ENCODE peak calls at places on chromosomes 6 and 20, in four cellular contexts. F is GM12878, D is H1, E is IMR-90. X is an unnamed sample.

GRCh38 chr6:2502998-2503674 is 247.6 kb downstream of the MYLK4 start:
- DNase-seq in F (no peak), D (no peak), E (no peak), X (no peak)

GRCh38 chr20:43778375-43778774 is 51.6 kb upstream of the GTSF1L start:
- DNase-seq in F (no peak), D (no peak), E (no peak), X (no peak)

GRCh38 chr6:116220172-116220571 is 33.7 kb downstream of the TSPYL4 start:
- DNase-seq in F (no peak), D (no peak), E (peak), X (no peak)

GRCh38 chr20:5888051-5888450 is 62.3 kb downstream of the TRMT6 start:
- DNase-seq in F (no peak), D (no peak), E (no peak), X (no peak)

GRCh38 chr6:87274660-87275273 is 47.6 kb upstream of the SMIM8 start:
- DNase-seq in F (no peak), D (no peak), E (peak), X (no peak)

GRCh38 chr6:90463359-90463758 is 123.5 kb downstream of the MAP3K7 start:
- DNase-seq in F (no peak), D (no peak), E (no peak), X (no peak)

GRCh38 chr6:108476381-108476780 is 84.3 kb upstream of the FOXO3 start:
- DNase-seq in F (no peak), D (no peak), E (no peak), X (no peak)

GRCh38 chr6:55014321-55015088 is 159.8 kb upstream of the HCRTR2 start:
- DNase-seq in F (no peak), D (no peak), E (peak), X (no peak)

GRCh38 chr6:35568967-35569606 is 56.4 kb upstream of the TULP1 start:
- DNase-seq in F (no peak), D (peak), E (no peak), X (no peak)

GRCh38 chr20:12084482-12084881 is 166.8 kb downstream of the BTBD3 start:
- DNase-seq in F (no peak), D (no peak), E (no peak), X (no peak)

GRCh38 chr6:124002377-124003081 is 198.9 kb downstream of the NKAIN2 start:
- DNase-seq in F (no peak), D (no peak), E (no peak), X (no peak)

GRCh38 chr6:132961610-132962009 is 147.2 kb downstream of the RPS12 start:
- DNase-seq in F (no peak), D (no peak), E (no peak), X (peak)

GRCh38 chr6:160790028-160790792 is 88.2 kb downstream of the PLG start:
- DNase-seq in F (no peak), D (peak), E (no peak), X (peak)

GRCh38 chr6:125271486-125272159 is 30.1 kb downstream of the HDDC2 start:
- DNase-seq in F (no peak), D (no peak), E (no peak), X (no peak)

GRCh38 chr6:113475392-113475791 is 381.8 kb upstream of the MARCKS start:
- DNase-seq in F (no peak), D (no peak), E (no peak), X (no peak)

GRCh38 chr20:49882171-49882970 is 33.0 kb downstream of the SPATA2 start:
- DNase-seq in F (no peak), D (no peak), E (no peak), X (no peak)

GRCh38 chr20:47035191-47035590 is 140.5 kb downstream of the EYA2 start:
- DNase-seq in F (no peak), D (no peak), E (no peak), X (no peak)

GRCh38 chr6:131982740-131983259 is 31.6 kb upstream of the CCN2 start:
- DNase-seq in F (no peak), D (no peak), E (peak), X (no peak)

GRCh38 chr6:135972120-135972519 is 120.6 kb downstream of the PDE7B start:
- DNase-seq in F (no peak), D (no peak), E (no peak), X (no peak)

GRCh38 chr6:34145161-34146020 is 496 bp downstream of the GRM4 start:
- DNase-seq in F (no peak), D (peak), E (peak), X (peak)

GRCh38 chr6:107716688-107717089 is 107.4 kb downstream of the SCML4 start:
- DNase-seq in F (peak), D (no peak), E (peak), X (peak)

GRCh38 chr20:58623579-58624473 is 27.3 kb upstream of the STX16 start:
- DNase-seq in F (no peak), D (no peak), E (peak), X (peak)

GRCh38 chr6:53456809-53457208 is 88.1 kb downstream of the GCLC start:
- DNase-seq in F (no peak), D (no peak), E (no peak), X (no peak)

DNA sequence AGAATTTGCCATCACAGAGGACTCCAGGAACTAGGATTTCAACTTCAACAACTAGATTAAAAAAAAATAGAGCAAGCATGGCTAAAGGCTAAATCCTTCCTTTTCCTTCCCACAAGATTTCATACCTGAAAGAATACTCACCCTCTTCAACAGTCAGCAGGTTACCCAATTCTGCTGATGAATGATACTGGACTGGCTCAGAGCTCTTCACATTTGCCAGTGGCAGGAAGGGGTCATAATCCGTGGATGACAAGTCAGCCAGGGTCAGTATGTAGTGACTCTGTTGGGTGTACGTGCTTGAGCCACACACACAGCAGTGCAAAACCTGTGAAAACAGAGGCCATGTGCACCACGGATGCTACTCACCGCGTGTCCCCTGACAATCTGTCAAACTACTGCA is 152.9 kb downstream of the INSM1 start:
- DNase-seq in F (no peak), D (no peak), E (peak), X (no peak)
- TF ChIP-seq CHD1 in F (no peak), D (no peak), E (no peak), X (no peak)

DNA sequence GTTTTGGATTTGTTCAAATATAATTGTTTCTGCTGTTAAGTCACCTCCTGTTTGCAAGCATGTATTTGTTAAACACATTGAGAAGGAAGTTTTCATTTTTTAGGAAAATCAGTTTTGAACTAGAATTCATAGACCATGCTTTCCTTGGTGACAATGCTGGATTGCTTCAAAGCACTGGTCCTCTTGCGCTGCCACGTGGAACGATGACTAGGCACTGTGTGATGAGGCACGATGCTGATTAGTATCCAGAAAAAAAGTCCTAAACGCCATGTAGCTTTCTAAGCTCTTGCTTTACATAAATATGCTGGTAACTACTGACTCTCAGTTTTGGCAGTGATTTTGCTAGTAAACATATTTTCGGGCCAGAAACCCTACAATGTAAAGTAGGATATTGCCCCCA is 11.1 kb upstream of the EXOC2 start:
- DNase-seq in F (no peak), D (no peak), E (peak), X (peak)
- TF ChIP-seq CHD1 in F (no peak), D (no peak), E (no peak), X (no peak)

GRCh38 chr6:166446146-166446545 is 63.4 kb upstream of the MPC1 start:
- DNase-seq in F (no peak), D (no peak), E (no peak), X (no peak)
- TF ChIP-seq CHD1 in F (no peak), D (no peak), E (no peak), X (no peak)

DNA sequence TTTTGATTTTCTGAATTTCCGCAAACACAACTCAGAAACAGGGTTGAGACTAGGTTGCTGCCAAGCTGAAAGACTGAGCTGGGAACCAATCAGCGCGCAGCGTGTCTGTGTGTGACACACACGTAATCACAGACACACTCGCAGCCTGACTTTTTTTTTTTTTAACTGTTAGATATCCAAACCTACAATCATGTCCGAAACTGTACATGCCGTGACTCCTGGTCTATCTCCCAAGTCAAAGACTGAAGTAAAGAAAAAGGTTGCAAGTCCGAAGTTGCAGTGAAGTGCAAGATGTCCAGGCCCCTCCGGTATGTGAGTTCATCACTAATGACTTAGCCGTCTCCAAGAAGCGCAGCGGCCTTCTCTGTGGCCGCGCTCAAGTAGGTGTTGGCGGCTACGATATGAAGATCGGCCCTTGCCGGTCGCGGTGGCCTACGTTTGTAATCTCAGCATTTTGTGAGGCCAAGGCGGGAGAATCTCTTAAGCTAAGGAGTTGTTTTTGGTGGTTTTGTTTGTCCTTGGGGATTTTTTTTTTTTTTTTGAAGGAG is 108.2 kb downstream of the HFE start:
- DNase-seq in F (peak), D (peak), E (peak), X (peak)
- TF ChIP-seq CHD1 in F (no peak), D (peak), E (no peak), X (peak)